ENCODE peak calls at places on chromosomes 16 and 17, in seven cellular contexts. O is amygdala; L is lower leg skin; I is CD4-positive, alpha-beta T cell; W is activated CD4-positive, CD25-positive, alpha-beta regulatory T cell treated with anti-CD3 and anti-CD28 coated beads, Interleukin-2, amount 50 U/mL, for 16 hours; N is fibroblast of lung; P is cerebellar nuclear complex. B is an unnamed sample.

GRCh38 chr16:88746511-88746910 is 38.5 kb downstream of the PIEZO1 start:
- DNase-seq in O (no peak), W (no peak), P (no peak), L (no peak), N (no peak), I (no peak), B (no peak)

GRCh38 chr17:9811086-9811485 is 10.8 kb downstream of the GSG1L2 start:
- DNase-seq in L (no peak), I (no peak), W (no peak), P (no peak), N (peak), O (no peak), B (no peak)

GRCh38 chr17:32921013-32921412 is 6.9 kb upstream of the TMEM98 start:
- DNase-seq in W (no peak), I (no peak), O (no peak), P (no peak), N (no peak), L (no peak), B (no peak)

GRCh38 chr16:67312450-67313118 is 14.0 kb downstream of the KCTD19 start:
- DNase-seq in I (no peak), O (no peak), L (no peak), N (no peak), W (no peak), P (no peak), B (no peak)

GRCh38 chr16:57401943-57402640 is 2.5 kb upstream of the CCL17 start:
- DNase-seq in W (no peak), N (no peak), L (no peak), I (no peak), O (no peak), P (no peak), B (no peak)

GRCh38 chr17:59154721-59155438 is at the start of gene SKA2:
- DNase-seq in N (no peak), I (peak), O (peak), P (no peak), W (peak), L (peak), B (peak)

GRCh38 chr17:83012873-83013778 is 66.3 kb upstream of the METRNL start:
- DNase-seq in I (no peak), O (no peak), N (peak), P (no peak), W (no peak), L (no peak), B (no peak)

GRCh38 chr17:35259001-35259400 is 16.1 kb downstream of the SLFN5 start:
- DNase-seq in P (no peak), W (no peak), N (no peak), L (no peak), I (no peak), O (no peak), B (no peak)